ENCODE peak calls at places on chromosomes 13 and 19, in nine cellular contexts. E is aorta; Y is adipocyte; Z is heart right ventricle; K is adrenal gland; P is hepatocyte; A is ovary; M is suprapubic skin; G is CD8-positive, alpha-beta memory T cell. J is an unnamed sample. For H3K4me1, the result is how much of the 10 kb centered on the place peaks cover.

GRCh38 chr13:114112231-114112825 is 20.1 kb downstream of the RASA3 start:
- DNase-seq in E (peak), Y (no peak), Z (no peak), K (peak), P (no peak), A (peak), M (peak), G (no peak), J (peak)

GRCh38 chr13:27617801-27618411 is 2.4 kb downstream of the LNX2 start:
- DNase-seq in E (no peak), Y (no peak), Z (no peak), K (no peak), P (no peak), A (no peak), M (no peak), G (no peak), J (no peak)

GRCh38 chr19:16778796-16779411 is 50.3 kb upstream of the SIN3B start:
- DNase-seq in E (no peak), Y (peak), Z (peak), K (peak), P (peak), A (no peak), M (no peak), G (peak), J (no peak)

GRCh38 chr19:246551-246950 is 44.7 kb downstream of the PLPP2 start:
- DNase-seq in E (peak), Y (no peak), Z (no peak), K (no peak), P (peak), A (no peak), M (no peak), G (no peak), J (peak)

GRCh38 chr13:62678039-62678438 is 1262.4 kb upstream of the PCDH20 start:
- DNase-seq in E (no peak), Y (no peak), Z (no peak), K (no peak), P (no peak), A (no peak), M (no peak), G (no peak), J (no peak)

GRCh38 chr13:80262051-80262695 is 78.8 kb downstream of the SPRY2 start:
- DNase-seq in E (no peak), Y (no peak), Z (no peak), K (no peak), P (no peak), A (no peak), M (no peak), G (no peak), J (no peak)

GRCh38 chr19:56091751-56092546 is 29.1 kb downstream of the ZNF787 start:
- DNase-seq in E (no peak), Y (no peak), Z (no peak), K (no peak), P (no peak), A (no peak), M (peak), G (no peak), J (no peak)

GRCh38 chr19:49829200-49829599 is 11.1 kb downstream of the MED25 start:
- DNase-seq in E (no peak), Y (no peak), Z (no peak), K (no peak), P (no peak), A (no peak), M (no peak), G (no peak), J (no peak)

GRCh38 chr19:32865326-32865725 is 4.2 kb downstream of the SLC7A9 start:
- DNase-seq in E (no peak), Y (no peak), Z (no peak), K (no peak), P (no peak), A (no peak), M (no peak), G (no peak), J (no peak)

GRCh38 chr13:24282256-24282655 is 27.1 kb upstream of the C1QTNF9 start:
- DNase-seq in E (no peak), Y (no peak), Z (no peak), K (peak), P (no peak), A (no peak), M (no peak), G (no peak), J (no peak)

GRCh38 chr13:35930665-35931631 is 200.2 kb downstream of the DCLK1 start:
- DNase-seq in E (no peak), Y (no peak), Z (no peak), K (no peak), P (no peak), A (no peak), M (no peak), G (no peak), J (no peak)

GRCh38 chr13:94678845-94679244 is 33.5 kb downstream of the SOX21 start:
- DNase-seq in E (no peak), Y (no peak), Z (no peak), K (no peak), P (no peak), A (no peak), M (no peak), G (no peak), J (no peak)

GRCh38 chr19:18843960-18844359 is 12.2 kb downstream of the UPF1 start:
- DNase-seq in E (no peak), Y (no peak), Z (no peak), K (no peak), P (no peak), A (no peak), M (no peak), G (no peak), J (no peak)

GRCh38 chr19:34808566-34808965 is 35.6 kb upstream of the ZNF599 start:
- DNase-seq in E (no peak), Y (peak), Z (no peak), K (no peak), P (no peak), A (no peak), M (no peak), G (no peak), J (no peak)

GRCh38 chr13:76812971-76813691 is 73.1 kb downstream of the KCTD12 start:
- DNase-seq in E (no peak), Y (peak), Z (peak), K (peak), P (no peak), A (no peak), M (peak), G (no peak), J (no peak)

GRCh38 chr19:27843861-27844260 is 1369.1 kb downstream of the UQCRFS1 start:
- DNase-seq in E (no peak), Y (no peak), Z (no peak), K (no peak), P (no peak), A (no peak), M (no peak), G (no peak), J (no peak)

GRCh38 chr13:31067416-31068118 is 94.1 kb downstream of the HSPH1 start:
- DNase-seq in E (no peak), Y (peak), Z (no peak), K (no peak), P (no peak), A (no peak), M (no peak), G (no peak), J (no peak)

GRCh38 chr19:5343848-5344247 is 3.2 kb upstream of the PTPRS start:
- DNase-seq in E (no peak), Y (peak), Z (no peak), K (no peak), P (no peak), A (no peak), M (no peak), G (no peak), J (no peak)

GRCh38 chr13:47794963-47795362 is 206.1 kb downstream of the SUCLA2 start:
- DNase-seq in E (no peak), Y (peak), Z (no peak), K (no peak), P (no peak), A (no peak), M (no peak), G (no peak), J (no peak)

GRCh38 chr19:8148410-8149231 is 771 bp downstream of the FBN3 start:
- DNase-seq in E (no peak), Y (peak), Z (no peak), K (no peak), P (peak), A (no peak), M (no peak), G (no peak), J (no peak)

GRCh38 chr19:8148088-8148409 is 1.3 kb downstream of the FBN3 start:
- DNase-seq in E (no peak), Y (no peak), Z (no peak), K (no peak), P (no peak), A (no peak), M (no peak), G (no peak), J (no peak)

GRCh38 chr19:8150178-8150865 is 930 bp upstream of the FBN3 start:
- DNase-seq in E (no peak), Y (no peak), Z (no peak), K (no peak), P (no peak), A (no peak), M (no peak), G (no peak), J (no peak)

GRCh38 chr19:8150998-8151397 is 1.6 kb upstream of the FBN3 start:
- DNase-seq in E (no peak), Y (no peak), Z (no peak), K (no peak), P (no peak), A (no peak), M (no peak), G (no peak), J (no peak)

GRCh38 chr19:8149261-8150094 is at the start of gene FBN3:
- DNase-seq in E (no peak), Y (no peak), Z (no peak), K (no peak), P (peak), A (no peak), M (no peak), G (no peak), J (no peak)
- H3K4me3 ChIP-seq in E (no peak), Y (no peak), Z (peak), K (peak), P (peak), A (no peak), M (peak), G (no peak), J (peak)

DNA sequence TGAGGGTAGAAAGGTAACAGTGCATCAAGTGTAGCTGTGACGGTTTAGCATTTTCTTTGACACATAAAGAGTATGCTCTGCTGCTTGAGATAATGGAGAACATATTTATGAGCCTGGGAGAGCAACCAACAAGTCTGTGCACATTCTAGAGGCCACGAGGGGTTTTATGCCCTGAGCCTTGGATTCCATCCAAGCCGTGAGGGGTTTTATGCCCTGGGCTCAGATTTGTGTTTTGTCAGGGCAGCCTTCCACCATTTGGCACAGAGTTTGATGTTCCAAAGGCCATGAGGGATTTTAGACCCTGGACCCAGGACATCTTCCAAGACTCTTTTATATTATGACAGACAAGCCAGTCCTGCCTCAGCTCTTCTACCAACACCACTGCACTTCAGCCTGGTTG is 106.4 kb downstream of the ZNF486 start:
- DNase-seq in E (no peak), Y (no peak), Z (no peak), K (no peak), P (no peak), A (no peak), M (no peak), G (no peak), J (no peak)
- H3K4me1 ChIP-seq in E (under half), Y (under half), Z (under half), K (under half), P (under half), A (under half), M (under half), G (under half), J (under half)

GRCh38 chr19:2097330-2098327 is 914 bp downstream of the IZUMO4 start:
- DNase-seq in E (no peak), Y (no peak), Z (no peak), K (peak), P (no peak), A (peak), M (no peak), G (peak), J (peak)
- H3K4me3 ChIP-seq in E (peak), Y (peak), Z (peak), K (peak), P (peak), A (peak), M (peak), G (peak), J (peak)

GRCh38 chr19:10279737-10280442 is 6.9 kb upstream of the ICAM4 start:
- DNase-seq in E (no peak), Y (no peak), Z (no peak), K (no peak), P (no peak), A (no peak), M (no peak), G (no peak), J (no peak)

GRCh38 chr19:10285393-10285792 is 1.4 kb upstream of the ICAM4 start:
- DNase-seq in E (no peak), Y (no peak), Z (no peak), K (no peak), P (no peak), A (no peak), M (no peak), G (no peak), J (no peak)

GRCh38 chr19:10284641-10285278 is 2.0 kb upstream of the ICAM4 start:
- DNase-seq in E (no peak), Y (no peak), Z (no peak), K (no peak), P (no peak), A (no peak), M (no peak), G (no peak), J (no peak)

GRCh38 chr19:10283786-10284540 is 2.8 kb upstream of the ICAM4 start:
- DNase-seq in E (no peak), Y (no peak), Z (no peak), K (no peak), P (no peak), A (no peak), M (no peak), G (no peak), J (no peak)

DNA sequence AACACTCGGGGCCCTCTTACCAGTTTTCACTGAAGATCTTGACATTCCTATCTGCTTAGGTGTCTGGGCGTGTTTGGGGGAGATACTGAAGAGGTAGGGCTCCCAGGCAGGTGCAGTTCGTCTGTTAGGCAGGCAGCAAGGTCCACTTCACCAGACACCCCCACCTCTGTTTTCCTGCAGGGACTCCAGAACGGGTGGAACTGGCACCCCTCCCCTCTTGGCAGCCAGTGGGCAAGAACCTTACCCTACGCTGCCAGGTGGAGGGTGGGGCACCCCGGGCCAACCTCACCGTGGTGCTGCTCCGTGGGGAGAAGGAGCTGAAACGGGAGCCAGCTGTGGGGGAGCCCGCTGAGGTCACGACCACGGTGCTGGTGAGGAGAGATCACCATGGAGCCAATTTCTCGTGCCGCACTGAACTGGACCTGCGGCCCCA is 3.4 kb upstream of the ICAM4 start:
- DNase-seq in E (no peak), Y (no peak), Z (no peak), K (no peak), P (peak), A (no peak), M (no peak), G (no peak), J (no peak)
- H3K4me1 ChIP-seq in E (under half), Y (under half), Z (under half), K (under half), P (under half), A (under half), M (under half), G (under half), J (under half)

GRCh38 chr19:41484822-41485221 is 41.9 kb downstream of the ERICH4 start:
- DNase-seq in E (no peak), Y (no peak), Z (no peak), K (no peak), P (no peak), A (no peak), M (no peak), G (no peak), J (no peak)
- H3K4me3 ChIP-seq in E (no peak), Y (no peak), Z (no peak), K (no peak), P (no peak), A (no peak), M (no peak), G (no peak), J (no peak)

DNA sequence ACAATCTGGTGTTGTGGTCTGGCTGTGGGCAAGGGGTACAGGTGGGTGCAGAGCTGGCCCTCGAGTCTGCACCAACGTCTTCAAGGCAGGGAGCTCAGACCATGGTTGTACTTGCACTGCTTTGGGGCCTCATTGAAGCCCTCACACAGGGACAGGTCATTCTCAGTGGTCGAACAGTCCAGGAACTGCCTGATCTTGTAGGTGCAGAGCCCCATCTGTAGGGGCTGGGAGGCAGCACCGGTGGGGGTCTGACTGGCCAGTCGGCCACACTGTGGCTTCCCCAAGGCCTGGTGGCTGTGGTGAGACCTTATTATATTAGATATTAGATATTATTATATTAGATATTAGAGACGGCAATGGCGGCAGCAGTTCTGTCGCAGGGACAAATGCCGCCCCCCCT is 14.0 kb downstream of the S1PR2 start:
- DNase-seq in E (no peak), Y (no peak), Z (no peak), K (no peak), P (no peak), A (no peak), M (no peak), G (no peak), J (no peak)
- H3K4me1 ChIP-seq in E (under half), Y (under half), Z (under half), K (under half), P (under half), A (under half), M (under half), G (under half), J (under half)

J was measured in RWPE2.